ENCODE peak calls at places on chromosomes 7 and 10, in six cellular contexts. D is pancreas, A is AG04450, Y is right lobe of liver, I is PC-9, T is IMR-90. E is an unnamed sample.

GRCh38 chr10:28558923-28559508 is 26.1 kb downstream of the WAC start:
- DNase-seq in D (no peak), T (peak; percentile 27), I (no peak), A (no peak), Y (no peak), E (no peak)

GRCh38 chr10:119377905-119378736 is 164.4 kb downstream of the RGS10 start:
- DNase-seq in I (no peak), T (no peak), Y (no peak), D (no peak), A (no peak), E (peak; percentile 71)

GRCh38 chr10:15472431-15473400 is 101.6 kb upstream of the FAM171A1 start:
- DNase-seq in T (peak; percentile 7), D (no peak), Y (no peak), I (no peak), A (peak; percentile 1), E (no peak)

GRCh38 chr7:156058248-156058647 is 246.0 kb upstream of the SHH start:
- DNase-seq in A (no peak), I (no peak), Y (no peak), T (no peak), D (no peak), E (no peak)

GRCh38 chr10:95247200-95247880 is 43.5 kb downstream of the PDLIM1 start:
- DNase-seq in Y (no peak), I (no peak), T (peak; percentile 95), D (no peak), A (peak; percentile 81), E (no peak)

GRCh38 chr10:46550795-46551700 is 5.4 kb downstream of the GPRIN2 start:
- DNase-seq in D (peak; percentile 42), I (no peak), Y (peak; percentile 18), A (no peak), T (no peak), E (no peak)

GRCh38 chr7:140719711-140720110 is 23.2 kb downstream of the NDUFB2 start:
- DNase-seq in T (peak; percentile 56), D (no peak), I (no peak), A (no peak), Y (no peak), E (no peak)

GRCh38 chr7:85719981-85720963 is 533.4 kb upstream of the SEMA3D start:
- DNase-seq in I (no peak), T (peak; percentile 43), Y (no peak), A (no peak), D (no peak), E (no peak)

GRCh38 chr7:33904680-33905388 is 505 bp upstream of the BMPER start:
- DNase-seq in D (peak; percentile 70), A (no peak), T (peak; percentile 59), Y (peak; percentile 49), I (peak; percentile 10), E (no peak)

GRCh38 chr7:34015656-34016055 is 110.3 kb downstream of the BMPER start:
- DNase-seq in I (no peak), A (no peak), D (no peak), T (no peak), Y (no peak), E (no peak)

GRCh38 chr7:985915-986741 is 3.1 kb downstream of the CYP2W1 start:
- DNase-seq in I (peak; percentile 49), A (no peak), D (peak; percentile 80), Y (no peak), T (peak; percentile 49), E (peak; percentile 59)

GRCh38 chr10:110777017-110777416 is 94.7 kb upstream of the PDCD4 start:
- DNase-seq in T (no peak), Y (no peak), D (no peak), A (no peak), I (no peak), E (no peak)
- H3K27ac ChIP-seq in T (no peak overlapping the region), Y (no peak overlapping the region), D (no peak overlapping the region), A (no peak overlapping the region), I (no peak overlapping the region), E (no peak overlapping the region)

GRCh38 chr7:18573410-18574234 is 78.1 kb downstream of the HDAC9 start:
- DNase-seq in D (peak; percentile 62), A (no peak), I (no peak), T (no peak), Y (no peak), E (no peak)

GRCh38 chr7:18574676-18575075 is 79.1 kb downstream of the HDAC9 start:
- DNase-seq in A (no peak), D (peak; percentile 60), T (no peak), I (no peak), Y (no peak), E (no peak)

GRCh38 chr7:18574235-18574540 is 78.6 kb downstream of the HDAC9 start:
- DNase-seq in Y (no peak), T (no peak), I (no peak), D (no peak), A (no peak), E (no peak)

GRCh38 chr7:18575989-18576572 is 80.5 kb downstream of the HDAC9 start:
- DNase-seq in D (no peak), I (no peak), Y (no peak), A (no peak), T (no peak), E (no peak)

GRCh38 chr7:18577096-18577771 is 81.7 kb downstream of the HDAC9 start:
- DNase-seq in D (no peak), T (no peak), I (no peak), A (no peak), Y (no peak), E (no peak)
- H3K27ac ChIP-seq in D (no peak overlapping the region), T (no peak overlapping the region), I (no peak overlapping the region), A (no peak overlapping the region), Y (no peak overlapping the region), E (no peak overlapping the region)

DNA sequence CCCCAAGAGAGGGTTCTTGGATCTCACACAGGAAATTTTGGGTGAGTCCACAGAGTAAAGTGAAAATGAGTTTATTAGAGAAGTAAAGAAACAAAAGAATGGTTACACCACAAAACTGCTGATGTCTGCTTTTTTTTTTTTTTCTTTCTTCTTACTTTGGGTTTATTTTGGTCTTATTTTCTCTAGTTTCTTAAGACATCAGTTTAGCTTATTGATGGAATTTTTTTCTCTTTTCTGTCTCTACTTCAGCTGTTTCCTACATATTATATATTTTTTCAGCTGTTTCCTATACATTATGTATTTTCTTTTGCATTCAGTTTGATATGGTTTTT is 166.4 kb downstream of the CCSER2 start:
- DNase-seq in I (no peak), D (no peak), Y (no peak), A (no peak), T (no peak), E (no peak)
- H3K27ac ChIP-seq in I (peak overlapping the region; percentile 83), D (no peak overlapping the region), Y (no peak overlapping the region), A (no peak overlapping the region), T (no peak overlapping the region), E (no peak overlapping the region)

DNA sequence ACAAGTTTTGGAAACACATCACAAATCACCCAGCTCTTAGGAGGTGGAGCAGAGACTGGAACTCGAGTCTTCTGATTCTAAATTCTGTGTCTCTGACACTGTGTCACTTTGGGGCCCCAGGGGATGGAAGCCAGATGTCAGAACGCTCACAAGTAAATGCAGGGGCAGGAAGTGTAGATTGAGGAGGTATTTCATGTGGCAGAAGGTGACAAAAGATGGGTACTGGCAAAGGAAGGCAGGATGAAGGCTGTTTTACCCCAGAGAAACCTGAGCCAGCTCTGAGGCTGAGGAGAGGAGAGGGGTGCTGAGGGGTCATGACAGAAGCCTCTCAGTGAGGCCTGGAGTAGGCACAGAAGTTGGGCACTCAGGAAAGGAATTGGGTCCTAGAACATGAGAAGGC is 6.0 kb upstream of the PURB start:
- DNase-seq in Y (no peak), A (no peak), D (no peak), I (no peak), T (no peak), E (no peak)
- H3K27ac ChIP-seq in Y (no peak overlapping the region), A (no peak overlapping the region), D (no peak overlapping the region), I (no peak overlapping the region), T (no peak overlapping the region), E (no peak overlapping the region)

DNA sequence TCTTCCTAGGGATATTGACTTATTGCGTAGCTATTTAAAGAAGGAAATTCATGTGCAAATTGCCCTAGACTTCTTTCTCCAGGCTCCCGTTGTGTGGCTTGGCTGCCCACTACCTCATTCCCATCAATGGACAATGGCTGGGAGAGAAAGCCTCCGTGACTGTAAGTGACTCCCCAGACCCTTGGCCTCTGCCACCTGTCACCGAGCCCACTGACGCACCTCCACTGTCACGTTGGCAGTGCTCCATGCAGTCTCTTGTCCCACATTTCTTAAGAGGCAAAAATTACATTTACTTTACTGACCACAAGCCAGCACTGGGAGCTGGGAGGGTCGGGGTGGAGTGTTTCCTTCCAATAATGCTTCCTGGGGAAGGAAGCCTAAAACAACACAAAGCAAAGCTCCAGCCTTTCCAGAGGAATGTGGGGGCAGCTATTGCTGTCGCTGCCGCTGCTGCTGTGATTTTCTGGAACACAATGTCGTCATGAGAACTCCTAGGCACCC is 89.7 kb upstream of the STEAP1B start:
- DNase-seq in A (no peak), D (no peak), I (no peak), T (peak; percentile 81), Y (peak; percentile 49), E (peak; percentile 51)
- H3K27ac ChIP-seq in A (no peak overlapping the region), D (no peak overlapping the region), I (no peak overlapping the region), T (no peak overlapping the region), Y (no peak overlapping the region), E (peak overlapping the region; percentile 61)

GRCh38 chr10:13872411-13872810 is 285.6 kb downstream of the PRPF18 start:
- DNase-seq in I (no peak), Y (no peak), T (no peak), D (no peak), A (no peak), E (no peak)

GRCh38 chr10:13871698-13872280 is 285.0 kb downstream of the PRPF18 start:
- DNase-seq in A (no peak), T (no peak), I (no peak), Y (no peak), D (no peak), E (no peak)

GRCh38 chr10:13869295-13869664 is 282.5 kb downstream of the PRPF18 start:
- DNase-seq in Y (no peak), T (no peak), I (no peak), D (no peak), A (no peak), E (no peak)

GRCh38 chr10:13871087-13871486 is 284.3 kb downstream of the PRPF18 start:
- DNase-seq in Y (no peak), I (no peak), D (no peak), T (no peak), A (no peak), E (no peak)

DNA sequence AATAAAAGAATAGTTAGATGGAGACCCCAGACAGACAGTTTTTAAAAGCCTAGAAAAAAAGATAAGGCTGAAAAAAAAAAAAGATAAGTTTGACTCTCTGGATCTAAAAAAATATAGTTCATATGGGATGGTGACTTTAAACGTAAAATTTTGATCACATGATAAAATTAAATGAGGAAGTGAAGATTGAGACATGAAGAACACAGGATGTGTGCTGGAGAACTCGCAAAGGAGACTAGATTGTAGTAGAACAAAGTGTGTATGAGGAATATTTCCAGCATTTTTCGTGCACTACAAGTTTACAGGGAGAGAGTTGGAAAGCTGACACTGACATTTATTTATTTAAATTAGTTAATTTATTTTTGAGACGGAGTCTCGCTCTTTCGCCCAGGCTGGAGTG is 286.4 kb downstream of the PRPF18 start:
- DNase-seq in Y (no peak), T (no peak), I (no peak), D (no peak), A (no peak), E (no peak)
- H3K27ac ChIP-seq in Y (peak overlapping the region; percentile 22), T (no peak overlapping the region), I (no peak overlapping the region), D (no peak overlapping the region), A (no peak overlapping the region), E (peak overlapping the region; percentile 57)

E was measured in left lung.